ENCODE peak calls at places on chromosomes 1 and 21, in ten cellular contexts. D is colonic mucosa, Z is astrocyte of the spinal cord, Q is suprapubic skin, P is esophagus squamous epithelium, C is vagina, N is BJ, A is fibroblast of mammary gland, W is left ventricle myocardium inferior, U is brain microvascular endothelial cell. J is an unnamed sample.

GRCh38 chr1:39936724-39937491 is 18.0 kb upstream of the MFSD2A start:
- DNase-seq in D (no peak), Z (no peak), Q (no peak), P (no peak), C (no peak), N (no peak), A (no peak), W (no peak), U (no peak), J (no peak)

GRCh38 chr1:151325231-151325630 is 2.0 kb downstream of the PI4KB start:
- DNase-seq in D (no peak), Z (no peak), Q (no peak), P (no peak), C (no peak), N (no peak), A (no peak), W (no peak), U (no peak), J (no peak)

GRCh38 chr1:113416515-113416914 is 26.2 kb downstream of the MAGI3 start:
- DNase-seq in D (no peak), Z (no peak), Q (no peak), P (no peak), C (no peak), N (no peak), A (no peak), W (no peak), U (no peak), J (no peak)

GRCh38 chr1:117096871-117097842 is 24.4 kb downstream of the TRIM45 start:
- DNase-seq in D (no peak), Z (peak), Q (no peak), P (no peak), C (no peak), N (no peak), A (peak), W (no peak), U (peak), J (peak)

GRCh38 chr1:93629101-93630059 is 52.3 kb downstream of the BCAR3 start:
- DNase-seq in D (peak), Z (peak), Q (no peak), P (no peak), C (no peak), N (no peak), A (peak), W (no peak), U (peak), J (peak)

GRCh38 chr1:3515774-3516480 is 61.5 kb downstream of the ARHGEF16 start:
- DNase-seq in D (no peak), Z (peak), Q (no peak), P (no peak), C (no peak), N (no peak), A (no peak), W (no peak), U (peak), J (no peak)

GRCh38 chr1:76115186-76115585 is 40.6 kb downstream of the ST6GALNAC3 start:
- DNase-seq in D (no peak), Z (no peak), Q (no peak), P (no peak), C (no peak), N (no peak), A (no peak), W (no peak), U (no peak), J (no peak)

GRCh38 chr1:53068314-53069084 is 6.5 kb downstream of the PODN start:
- DNase-seq in D (no peak), Z (no peak), Q (no peak), P (no peak), C (peak), N (no peak), A (no peak), W (peak), U (no peak), J (no peak)

GRCh38 chr1:30381671-30382365 is 341.6 kb downstream of the MATN1 start:
- DNase-seq in D (no peak), Z (no peak), Q (peak), P (no peak), C (no peak), N (no peak), A (no peak), W (no peak), U (no peak), J (no peak)

GRCh38 chr1:206491592-206491991 is 15.7 kb upstream of the RASSF5 start:
- DNase-seq in D (no peak), Z (no peak), Q (no peak), P (no peak), C (no peak), N (no peak), A (no peak), W (no peak), U (no peak), J (no peak)

GRCh38 chr1:110207831-110208230 is 2.3 kb upstream of the KCNC4 start:
- DNase-seq in D (peak), Z (peak), Q (no peak), P (no peak), C (no peak), N (no peak), A (peak), W (peak), U (peak), J (peak)

GRCh38 chr21:32578107-32578691 is 7.1 kb downstream of the TCP10L start:
- DNase-seq in D (peak), Z (no peak), Q (no peak), P (no peak), C (no peak), N (no peak), A (peak), W (no peak), U (no peak), J (peak)

GRCh38 chr1:157095551-157095950 is 4.1 kb downstream of the ETV3L start:
- DNase-seq in D (no peak), Z (no peak), Q (no peak), P (no peak), C (no peak), N (no peak), A (no peak), W (no peak), U (no peak), J (no peak)

GRCh38 chr1:178220094-178220493 is 126.2 kb downstream of the RASAL2 start:
- DNase-seq in D (no peak), Z (no peak), Q (no peak), P (no peak), C (no peak), N (no peak), A (peak), W (no peak), U (peak), J (peak)

GRCh38 chr1:90729484-90730246 is 12.6 kb upstream of the BARHL2 start:
- DNase-seq in D (no peak), Z (no peak), Q (no peak), P (no peak), C (no peak), N (no peak), A (no peak), W (no peak), U (no peak), J (no peak)
- TF ChIP-seq CTCF in D (peak), Z (peak), Q (no peak), P (no peak), C (no peak), N (no peak), A (peak), W (peak), U (peak), J (no peak)

GRCh38 chr1:102630041-102630440 is 478.3 kb downstream of the COL11A1 start:
- DNase-seq in D (no peak), Z (no peak), Q (no peak), P (no peak), C (no peak), N (no peak), A (no peak), W (no peak), U (no peak), J (no peak)

GRCh38 chr1:102627145-102627544 is 481.2 kb downstream of the COL11A1 start:
- DNase-seq in D (no peak), Z (no peak), Q (no peak), P (no peak), C (no peak), N (no peak), A (no peak), W (no peak), U (no peak), J (no peak)

GRCh38 chr1:102628008-102628736 is 480.1 kb downstream of the COL11A1 start:
- DNase-seq in D (no peak), Z (no peak), Q (no peak), P (no peak), C (no peak), N (no peak), A (no peak), W (no peak), U (peak), J (peak)
- H3K4me3 ChIP-seq in D (no peak), Z (no peak), Q (no peak), P (no peak), C (no peak), N (no peak), A (no peak), W (no peak), U (peak), J (peak)

GRCh38 chr1:187928288-187928687 is 1099.5 kb downstream of the PLA2G4A start:
- DNase-seq in D (no peak), Z (peak), Q (no peak), P (no peak), C (no peak), N (no peak), A (peak), W (no peak), U (peak), J (peak)
- TF ChIP-seq CTCF in D (no peak), Z (peak), Q (no peak), P (no peak), C (no peak), N (peak), A (peak), W (no peak), U (peak), J (peak)

GRCh38 chr1:200058341-200058740 is 30.8 kb downstream of the NR5A2 start:
- DNase-seq in D (no peak), Z (no peak), Q (no peak), P (no peak), C (no peak), N (no peak), A (no peak), W (no peak), U (no peak), J (no peak)
- H3K4me3 ChIP-seq in D (no peak), Z (no peak), Q (no peak), P (no peak), C (no peak), N (no peak), A (no peak), W (no peak), U (no peak), J (no peak)

GRCh38 chr21:41378849-41379248 is 17.0 kb downstream of the MX2 start:
- DNase-seq in D (no peak), Z (no peak), Q (no peak), P (no peak), C (no peak), N (no peak), A (no peak), W (no peak), U (no peak), J (no peak)
- TF ChIP-seq CTCF in D (no peak), Z (no peak), Q (no peak), P (no peak), C (no peak), N (no peak), A (no peak), W (no peak), U (peak), J (no peak)

J was measured in choroid plexus epithelial cell.